ENCODE peak calls at places on chromosomes 3 and 15, in ten cellular contexts. N is stimulated activated CD4-positive, alpha-beta T cell treated with anti-CD3 and anti-CD28 coated beads, Interleukin-2, amount 100 ng/mL, for 48 hours; L is Right ventricle myocardium superior; R is GM18507; E is mucosa of descending colon; M is GM20000; C is Ammon's horn; J is cerebellum; I is adrenal gland; Y is ovary. F is an unnamed sample.
A peak's percentile ranks its signal among the peaks of the same experiment; 100 is the strongest.

GRCh38 chr3:45223889-45224730 is 2.0 kb downstream of the TMEM158 start:
- DNase-seq in I (no peak), C (no peak), M (no peak), R (no peak), Y (no peak), J (no peak), N (no peak), L (no peak), E (no peak), F (no peak)

GRCh38 chr3:169241575-169241927 is 422.0 kb downstream of the MECOM start:
- DNase-seq in L (no peak), N (no peak), M (no peak), I (no peak), R (no peak), E (no peak), J (no peak), C (no peak), Y (no peak), F (no peak)

GRCh38 chr3:195388380-195388779 is 54.4 kb downstream of the ACAP2 start:
- DNase-seq in N (no peak), E (no peak), J (no peak), L (no peak), M (no peak), Y (no peak), R (no peak), I (no peak), C (no peak), F (no peak)

GRCh38 chr3:110521019-110521418 is 550.6 kb upstream of the NECTIN3 start:
- DNase-seq in M (no peak), I (no peak), E (no peak), L (no peak), Y (no peak), N (no peak), R (no peak), J (no peak), C (no peak), F (no peak)

GRCh38 chr3:31531465-31531991 is 1.2 kb upstream of the STT3B start:
- DNase-seq in L (no peak), J (no peak), M (no peak), N (no peak), I (no peak), C (no peak), Y (no peak), R (no peak), E (no peak), F (no peak)

GRCh38 chr3:170997966-170998913 is 28.3 kb downstream of the SLC2A2 start:
- DNase-seq in I (no peak), J (no peak), M (no peak), Y (no peak), E (no peak), C (no peak), N (no peak), R (no peak), L (no peak), F (no peak)

GRCh38 chr15:57537072-57537471 is 54.6 kb upstream of the MYZAP start:
- DNase-seq in C (peak; percentile 77), M (no peak), Y (no peak), J (no peak), R (no peak), E (no peak), N (no peak), I (peak; percentile 90), L (no peak), F (peak; percentile 21)

GRCh38 chr3:25448750-25449684 is 21.0 kb downstream of the RARB start:
- DNase-seq in J (peak; percentile 56), M (no peak), I (peak; percentile 82), C (peak; percentile 76), N (no peak), L (peak; percentile 96), Y (peak; percentile 76), E (peak; percentile 82), R (no peak), F (no peak)

GRCh38 chr15:99486371-99487336 is 79.1 kb upstream of the MEF2A start:
- DNase-seq in I (peak; percentile 75), C (peak; percentile 71), R (no peak), J (peak; percentile 73), L (peak; percentile 91), M (no peak), Y (peak; percentile 79), N (no peak), E (peak; percentile 66), F (no peak)

GRCh38 chr15:66884661-66885237 is 180.7 kb upstream of the SMAD3 start:
- DNase-seq in Y (no peak), N (no peak), C (no peak), L (no peak), M (no peak), I (no peak), J (no peak), R (no peak), E (no peak), F (no peak)

GRCh38 chr3:130755666-130756065 is 9.0 kb upstream of the PIK3R4 start:
- DNase-seq in N (no peak), I (no peak), L (no peak), Y (no peak), C (no peak), M (no peak), E (no peak), J (no peak), R (no peak), F (no peak)

GRCh38 chr3:55244247-55244646 is 242.9 kb downstream of the WNT5A start:
- DNase-seq in Y (no peak), L (no peak), M (no peak), I (no peak), J (no peak), E (no peak), C (no peak), R (no peak), N (no peak), F (no peak)

GRCh38 chr3:14884665-14885064 is 62.7 kb upstream of the NR2C2 start:
- DNase-seq in L (no peak), J (no peak), R (no peak), E (no peak), N (no peak), Y (no peak), C (no peak), M (no peak), I (no peak), F (no peak)

GRCh38 chr3:16239082-16239770 is 25.5 kb downstream of the DPH3 start:
- DNase-seq in N (no peak), L (no peak), J (peak; percentile 84), Y (no peak), M (no peak), R (no peak), E (no peak), C (no peak), I (peak; percentile 42), F (no peak)

GRCh38 chr3:50269977-50270413 is 1.0 kb downstream of the SEMA3B start:
- DNase-seq in C (no peak), Y (peak; percentile 48), L (no peak), N (no peak), J (no peak), E (no peak), I (peak; percentile 64), R (no peak), M (no peak), F (no peak)